ENCODE peak calls at places on chromosome 1, in seven cellular contexts. W is psoas muscle; Y is CD8-positive, alpha-beta T cell; Q is stomach; Z is IMR-90; B is kidney; U is spleen. G is an unnamed sample.

GRCh38 chr1:42146916-42147320 is 6.3 kb upstream of the GUCA2B start:
- DNase-seq in Z (peak), W (peak), Y (peak), B (peak), Q (peak), U (no peak), G (no peak)

GRCh38 chr1:154141240-154141639 is 13.6 kb downstream of the NUP210L start:
- DNase-seq in Y (no peak), Z (peak), B (no peak), U (no peak), W (no peak), Q (no peak), G (no peak)

GRCh38 chr1:234929369-234929768 is 199.3 kb downstream of the TOMM20 start:
- DNase-seq in Y (no peak), W (no peak), B (no peak), U (no peak), Q (no peak), Z (no peak), G (no peak)

GRCh38 chr1:109777436-109777835 is 13.7 kb upstream of the EPS8L3 start:
- DNase-seq in W (no peak), Q (no peak), Z (no peak), B (peak), Y (no peak), U (peak), G (no peak)

GRCh38 chr1:207300970-207301369 is 20.5 kb upstream of the CD55 start:
- DNase-seq in Z (no peak), Q (no peak), U (no peak), Y (no peak), B (no peak), W (no peak), G (no peak)

GRCh38 chr1:205554016-205554811 is 49.7 kb downstream of the CDK18 start:
- DNase-seq in Q (no peak), Y (no peak), Z (no peak), B (no peak), W (no peak), U (no peak), G (no peak)

GRCh38 chr1:235558783-235559182 is 54.5 kb upstream of the B3GALNT2 start:
- DNase-seq in Q (no peak), W (no peak), B (no peak), U (no peak), Z (no peak), Y (no peak), G (no peak)

GRCh38 chr1:173239058-173239457 is 31.9 kb upstream of the TNFSF4 start:
- DNase-seq in B (no peak), Q (no peak), U (no peak), Z (no peak), W (no peak), Y (no peak), G (no peak)

GRCh38 chr1:101407505-101408211 is 170.8 kb downstream of the S1PR1 start:
- DNase-seq in W (no peak), Q (no peak), U (no peak), Y (no peak), B (no peak), Z (no peak), G (no peak)

GRCh38 chr1:68795956-68796355 is 299.1 kb upstream of the DEPDC1 start:
- DNase-seq in U (no peak), Q (no peak), B (no peak), W (no peak), Z (no peak), Y (no peak), G (no peak)

GRCh38 chr1:68788762-68789161 is 291.9 kb upstream of the DEPDC1 start:
- DNase-seq in Q (no peak), Y (no peak), U (no peak), Z (no peak), B (no peak), W (no peak), G (no peak)

GRCh38 chr1:68796888-68797287 is 300.0 kb upstream of the DEPDC1 start:
- DNase-seq in W (no peak), Y (no peak), Q (no peak), Z (no peak), B (no peak), U (no peak), G (no peak)

DNA sequence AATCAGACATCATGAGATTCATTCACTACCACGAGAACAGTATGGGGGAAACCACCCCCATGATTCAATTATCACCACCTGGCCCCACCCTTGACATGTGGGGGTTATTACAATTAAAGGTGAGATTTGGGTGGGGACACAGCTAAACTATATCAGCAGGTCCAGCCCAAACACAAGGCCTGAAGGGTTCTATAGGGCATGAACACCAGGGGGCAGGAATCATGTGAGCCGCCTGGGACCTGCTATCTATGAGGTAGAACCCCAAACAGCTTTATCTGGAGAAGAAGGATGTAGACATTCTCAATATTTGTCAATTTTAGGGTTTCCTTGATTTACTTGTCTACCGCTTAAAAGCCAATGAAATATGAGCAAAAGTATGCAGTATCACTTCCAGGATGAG is 294.9 kb upstream of the DEPDC1 start:
- DNase-seq in Z (no peak), Y (no peak), Q (no peak), W (no peak), U (no peak), B (no peak), G (no peak)
- TF ChIP-seq CTCF in Z (no peak), Y (no peak), Q (no peak), W (no peak), U (no peak), B (no peak), G (no peak)

DNA sequence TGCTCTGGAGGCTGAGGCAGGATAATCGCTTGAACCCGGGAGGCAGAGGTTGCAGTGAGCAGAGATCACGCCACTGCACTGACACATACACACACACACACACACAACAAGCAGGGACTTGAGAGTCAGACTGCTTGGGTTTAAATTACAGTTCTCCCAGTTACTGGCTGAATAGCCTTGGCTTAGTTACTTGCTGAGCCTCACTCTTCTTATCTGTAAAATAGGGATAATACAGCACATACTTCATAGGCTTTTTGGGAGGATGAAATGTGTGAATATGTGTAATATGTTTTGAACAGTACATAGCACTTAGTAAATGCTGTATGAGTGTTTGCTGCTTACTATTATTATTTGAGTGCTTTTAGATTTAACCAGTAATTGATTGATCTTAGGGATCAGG is 23.8 kb downstream of the CDC42 start:
- DNase-seq in Y (no peak), Z (no peak), B (no peak), W (no peak), U (no peak), Q (no peak), G (no peak)
- H3K4me3 ChIP-seq in Y (no peak), Z (no peak), B (no peak), W (no peak), U (no peak), Q (no peak), G (no peak)

GRCh38 chr1:85494957-85495266 is 30.0 kb upstream of the DDAH1 start:
- DNase-seq in B (no peak), Y (no peak), Z (peak), U (no peak), W (no peak), Q (no peak), G (no peak)
- TF ChIP-seq CTCF in B (peak), Y (no peak), Z (peak), U (no peak), W (peak), Q (no peak), G (peak)

DNA sequence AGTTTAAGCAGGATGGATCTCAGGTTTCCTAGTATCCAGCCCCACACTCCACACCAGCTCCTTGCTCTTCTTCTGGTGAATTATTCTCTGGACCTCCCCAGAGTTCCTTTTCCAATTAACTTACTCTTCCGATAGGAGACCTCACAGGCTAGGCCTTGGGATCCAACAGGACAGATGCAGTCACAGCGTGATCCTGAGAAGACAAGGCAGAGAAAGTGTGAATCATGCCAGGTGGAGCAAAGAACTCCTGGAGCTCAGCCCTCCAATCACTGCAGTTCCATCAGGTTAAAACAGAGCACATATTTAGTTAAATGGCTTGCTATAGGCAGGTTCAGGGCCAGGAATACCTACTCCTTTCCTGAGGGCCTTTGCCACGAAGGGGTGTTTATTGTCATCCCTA is 34.1 kb downstream of the C8B start:
- DNase-seq in Q (no peak), W (no peak), B (no peak), Y (no peak), U (no peak), Z (no peak), G (no peak)
- H3K4me3 ChIP-seq in Q (no peak), W (no peak), B (no peak), Y (no peak), U (no peak), Z (no peak), G (no peak)